ENCODE peak calls at places on chromosomes 13 and 19, in seven cellular contexts. One of them, this sample, is unnamed.

GRCh38 chr19:29539668-29540067 is 13.9 kb downstream of the VSTM2B start:
- DNase-seq in HEK293T: no peak
- DNase-seq in MV-4-11: no peak
- DNase-seq in LHCN-M2: no peak
- DNase-seq in NCI-H510A: no peak
- DNase-seq in sciatic nerve: peak; percentile 25
- DNase-seq in endodermal cell: peak; percentile 60
- DNase-seq in this sample: no peak

GRCh38 chr19:48330012-48330681 is 4.8 kb downstream of the EMP3 start:
- DNase-seq in HEK293T: peak; percentile 75
- DNase-seq in MV-4-11: peak; percentile 98
- DNase-seq in LHCN-M2: no peak
- DNase-seq in NCI-H510A: peak; percentile 86
- DNase-seq in sciatic nerve: peak; percentile 80
- DNase-seq in endodermal cell: peak; percentile 94
- DNase-seq in this sample: peak; percentile 88

GRCh38 chr19:41939861-41940442 is 11.7 kb upstream of the ERFL start:
- DNase-seq in HEK293T: no peak
- DNase-seq in MV-4-11: no peak
- DNase-seq in LHCN-M2: no peak
- DNase-seq in NCI-H510A: peak; percentile 56
- DNase-seq in sciatic nerve: no peak
- DNase-seq in endodermal cell: peak; percentile 81
- DNase-seq in this sample: peak; percentile 54

GRCh38 chr13:114096031-114096485 is 36.4 kb downstream of the RASA3 start:
- DNase-seq in HEK293T: no peak
- DNase-seq in MV-4-11: no peak
- DNase-seq in LHCN-M2: no peak
- DNase-seq in NCI-H510A: no peak
- DNase-seq in sciatic nerve: peak; percentile 52
- DNase-seq in endodermal cell: peak; percentile 37
- DNase-seq in this sample: no peak

GRCh38 chr13:40348096-40348679 is 318.3 kb downstream of the FOXO1 start:
- DNase-seq in HEK293T: no peak
- DNase-seq in MV-4-11: no peak
- DNase-seq in LHCN-M2: no peak
- DNase-seq in NCI-H510A: no peak
- DNase-seq in sciatic nerve: no peak
- DNase-seq in endodermal cell: peak; percentile 54
- DNase-seq in this sample: no peak

GRCh38 chr19:48006762-48007161 is 12.3 kb downstream of the ELSPBP1 start:
- DNase-seq in HEK293T: peak; percentile 23
- DNase-seq in MV-4-11: no peak
- DNase-seq in LHCN-M2: peak; percentile 5
- DNase-seq in NCI-H510A: no peak
- DNase-seq in sciatic nerve: no peak
- DNase-seq in endodermal cell: peak; percentile 59
- DNase-seq in this sample: no peak

GRCh38 chr19:7982651-7983099 is 22.8 kb downstream of the ELAVL1 start:
- DNase-seq in HEK293T: no peak
- DNase-seq in MV-4-11: no peak
- DNase-seq in LHCN-M2: no peak
- DNase-seq in NCI-H510A: no peak
- DNase-seq in sciatic nerve: no peak
- DNase-seq in endodermal cell: no peak
- DNase-seq in this sample: no peak

GRCh38 chr19:41914191-41914834 is 13.9 kb downstream of the ERFL start:
- DNase-seq in HEK293T: no peak
- DNase-seq in MV-4-11: no peak
- DNase-seq in LHCN-M2: no peak
- DNase-seq in NCI-H510A: no peak
- DNase-seq in sciatic nerve: no peak
- DNase-seq in endodermal cell: no peak
- DNase-seq in this sample: no peak

GRCh38 chr19:58357798-58358145 is 4.5 kb upstream of the A1BG start:
- DNase-seq in HEK293T: no peak
- DNase-seq in MV-4-11: no peak
- DNase-seq in LHCN-M2: no peak
- DNase-seq in NCI-H510A: no peak
- DNase-seq in sciatic nerve: no peak
- DNase-seq in endodermal cell: peak; percentile 53
- DNase-seq in this sample: no peak

GRCh38 chr13:106390360-106390759 is 145.1 kb downstream of the EFNB2 start:
- DNase-seq in HEK293T: no peak
- DNase-seq in MV-4-11: no peak
- DNase-seq in LHCN-M2: no peak
- DNase-seq in NCI-H510A: no peak
- DNase-seq in sciatic nerve: no peak
- DNase-seq in endodermal cell: no peak
- DNase-seq in this sample: no peak

GRCh38 chr19:7901337-7901736 is 2.3 kb upstream of the MAP2K7 start:
- DNase-seq in HEK293T: no peak
- DNase-seq in MV-4-11: no peak
- DNase-seq in LHCN-M2: no peak
- DNase-seq in NCI-H510A: no peak
- DNase-seq in sciatic nerve: no peak
- DNase-seq in endodermal cell: no peak
- DNase-seq in this sample: no peak

GRCh38 chr13:27158335-27158734 is 13.3 kb downstream of the USP12 start:
- DNase-seq in HEK293T: no peak
- DNase-seq in MV-4-11: peak; percentile 13
- DNase-seq in LHCN-M2: no peak
- DNase-seq in NCI-H510A: no peak
- DNase-seq in sciatic nerve: no peak
- DNase-seq in endodermal cell: no peak
- DNase-seq in this sample: no peak

GRCh38 chr13:43473437-43473836 is 313.3 kb downstream of the ENOX1 start:
- DNase-seq in HEK293T: no peak
- DNase-seq in MV-4-11: peak; percentile 50
- DNase-seq in LHCN-M2: no peak
- DNase-seq in NCI-H510A: no peak
- DNase-seq in sciatic nerve: no peak
- DNase-seq in endodermal cell: no peak
- DNase-seq in this sample: no peak

GRCh38 chr19:9848761-9849160 is 13.6 kb downstream of the PIN1 start:
- DNase-seq in HEK293T: no peak
- DNase-seq in MV-4-11: no peak
- DNase-seq in LHCN-M2: no peak
- DNase-seq in NCI-H510A: no peak
- DNase-seq in sciatic nerve: no peak
- DNase-seq in endodermal cell: no peak
- DNase-seq in this sample: no peak

GRCh38 chr13:27172495-27172842 is 858 bp upstream of the USP12 start:
- DNase-seq in HEK293T: no peak
- DNase-seq in MV-4-11: peak; percentile 69
- DNase-seq in LHCN-M2: peak; percentile 41
- DNase-seq in NCI-H510A: no peak
- DNase-seq in sciatic nerve: no peak
- DNase-seq in endodermal cell: no peak
- DNase-seq in this sample: peak; percentile 50

GRCh38 chr19:29672933-29673336 is 7.7 kb downstream of the PLEKHF1 start:
- DNase-seq in HEK293T: no peak
- DNase-seq in MV-4-11: no peak
- DNase-seq in LHCN-M2: no peak
- DNase-seq in NCI-H510A: no peak
- DNase-seq in sciatic nerve: no peak
- DNase-seq in endodermal cell: no peak
- DNase-seq in this sample: peak; percentile 90

GRCh38 chr13:78786399-78786879 is 127.5 kb upstream of the OBI1 start:
- DNase-seq in HEK293T: no peak
- DNase-seq in MV-4-11: no peak
- DNase-seq in LHCN-M2: no peak
- DNase-seq in NCI-H510A: no peak
- DNase-seq in sciatic nerve: no peak
- DNase-seq in endodermal cell: no peak
- DNase-seq in this sample: no peak

GRCh38 chr19:40383668-40384248 is 6.2 kb downstream of the HIPK4 start:
- DNase-seq in HEK293T: no peak
- DNase-seq in MV-4-11: no peak
- DNase-seq in LHCN-M2: no peak
- DNase-seq in NCI-H510A: peak; percentile 18
- DNase-seq in sciatic nerve: no peak
- DNase-seq in endodermal cell: no peak
- DNase-seq in this sample: no peak

GRCh38 chr13:25213716-25214115 is 41.6 kb upstream of the AMER2 start:
- DNase-seq in HEK293T: no peak
- DNase-seq in MV-4-11: no peak
- DNase-seq in LHCN-M2: peak; percentile 9
- DNase-seq in NCI-H510A: no peak
- DNase-seq in sciatic nerve: peak; percentile 40
- DNase-seq in endodermal cell: peak; percentile 49
- DNase-seq in this sample: no peak

GRCh38 chr13:77416666-77417212 is 89.8 kb upstream of the MYCBP2 start:
- DNase-seq in HEK293T: no peak
- DNase-seq in MV-4-11: peak; percentile 59
- DNase-seq in LHCN-M2: no peak
- DNase-seq in NCI-H510A: no peak
- DNase-seq in sciatic nerve: no peak
- DNase-seq in endodermal cell: no peak
- DNase-seq in this sample: no peak

GRCh38 chr13:102702965-102703720 is 8.3 kb upstream of the METTL21C start:
- DNase-seq in HEK293T: no peak
- DNase-seq in MV-4-11: peak; percentile 19
- DNase-seq in LHCN-M2: no peak
- DNase-seq in NCI-H510A: no peak
- DNase-seq in sciatic nerve: no peak
- DNase-seq in endodermal cell: no peak
- DNase-seq in this sample: no peak

GRCh38 chr13:46961719-46962118 is 64.9 kb upstream of the HTR2A start:
- DNase-seq in HEK293T: peak; percentile 6
- DNase-seq in MV-4-11: peak; percentile 93
- DNase-seq in LHCN-M2: peak; percentile 91
- DNase-seq in NCI-H510A: no peak
- DNase-seq in sciatic nerve: no peak
- DNase-seq in endodermal cell: no peak
- DNase-seq in this sample: no peak

GRCh38 chr19:48695743-48696352 is at the start of gene FUT2:
- DNase-seq in HEK293T: no peak
- DNase-seq in MV-4-11: no peak
- DNase-seq in LHCN-M2: no peak
- DNase-seq in NCI-H510A: peak; percentile 80
- DNase-seq in sciatic nerve: no peak
- DNase-seq in endodermal cell: peak; percentile 89
- DNase-seq in this sample: no peak

GRCh38 chr19:55247621-55248099 is 11.2 kb downstream of the PPP6R1 start:
- DNase-seq in HEK293T: no peak
- DNase-seq in MV-4-11: peak; percentile 58
- DNase-seq in LHCN-M2: no peak
- DNase-seq in NCI-H510A: no peak
- DNase-seq in sciatic nerve: no peak
- DNase-seq in endodermal cell: no peak
- DNase-seq in this sample: no peak

GRCh38 chr19:48760514-48761221 is 5.3 kb downstream of the FGF21 start:
- DNase-seq in HEK293T: no peak
- DNase-seq in MV-4-11: no peak
- DNase-seq in LHCN-M2: no peak
- DNase-seq in NCI-H510A: no peak
- DNase-seq in sciatic nerve: no peak
- DNase-seq in endodermal cell: no peak
- DNase-seq in this sample: no peak

GRCh38 chr19:17202249-17202648 is 12.9 kb upstream of the USE1 start:
- DNase-seq in HEK293T: no peak
- DNase-seq in MV-4-11: no peak
- DNase-seq in LHCN-M2: no peak
- DNase-seq in NCI-H510A: no peak
- DNase-seq in sciatic nerve: no peak
- DNase-seq in endodermal cell: peak; percentile 67
- DNase-seq in this sample: no peak

GRCh38 chr19:55352040-55352439 is 2.5 kb downstream of the COX6B2 start:
- DNase-seq in HEK293T: no peak
- DNase-seq in MV-4-11: no peak
- DNase-seq in LHCN-M2: no peak
- DNase-seq in NCI-H510A: no peak
- DNase-seq in sciatic nerve: no peak
- DNase-seq in endodermal cell: no peak
- DNase-seq in this sample: no peak

GRCh38 chr19:10952809-10953208 is 8.0 kb upstream of the SMARCA4 start:
- DNase-seq in HEK293T: no peak
- DNase-seq in MV-4-11: no peak
- DNase-seq in LHCN-M2: no peak
- DNase-seq in NCI-H510A: peak; percentile 44
- DNase-seq in sciatic nerve: no peak
- DNase-seq in endodermal cell: no peak
- DNase-seq in this sample: no peak

GRCh38 chr19:55362174-55362989 is 678 bp downstream of the GARIN5B start:
- DNase-seq in HEK293T: no peak
- DNase-seq in MV-4-11: no peak
- DNase-seq in LHCN-M2: no peak
- DNase-seq in NCI-H510A: no peak
- DNase-seq in sciatic nerve: no peak
- DNase-seq in endodermal cell: no peak
- DNase-seq in this sample: no peak

GRCh38 chr13:42991892-42992584 is at the start of gene EPSTI1:
- DNase-seq in HEK293T: peak; percentile 57
- DNase-seq in MV-4-11: peak; percentile 55
- DNase-seq in LHCN-M2: peak; percentile 66
- DNase-seq in NCI-H510A: no peak
- DNase-seq in sciatic nerve: peak; percentile 77
- DNase-seq in endodermal cell: peak; percentile 90
- DNase-seq in this sample: peak; percentile 79

GRCh38 chr13:85223883-85224656 is 575.1 kb downstream of the SLITRK6 start:
- DNase-seq in HEK293T: no peak
- DNase-seq in MV-4-11: no peak
- DNase-seq in LHCN-M2: no peak
- DNase-seq in NCI-H510A: no peak
- DNase-seq in sciatic nerve: no peak
- DNase-seq in endodermal cell: no peak
- DNase-seq in this sample: no peak

GRCh38 chr13:76878043-76878442 is 8.2 kb downstream of the KCTD12 start:
- DNase-seq in HEK293T: no peak
- DNase-seq in MV-4-11: no peak
- DNase-seq in LHCN-M2: no peak
- DNase-seq in NCI-H510A: no peak
- DNase-seq in sciatic nerve: no peak
- DNase-seq in endodermal cell: no peak
- DNase-seq in this sample: no peak